ENCODE peak calls at places on chromosomes 12 and 14, in five cellular contexts. H is AG04450, I is cardiac muscle cell, J is GM23338, P is AG09319. A is an unnamed sample.

GRCh38 chr12:4272976-4273650 is 449 bp upstream of the CCND2 start:
- DNase-seq in H (no peak), J (peak; percentile 34), P (no peak), I (no peak), A (peak; percentile 0)

GRCh38 chr14:95258754-95259593 is 60.7 kb downstream of the CLMN start:
- DNase-seq in I (no peak), H (no peak), P (no peak), J (no peak), A (no peak)

GRCh38 chr14:105912641-105913180 is 386.3 kb downstream of the TMEM121 start:
- DNase-seq in P (no peak), H (no peak), J (no peak), I (no peak), A (no peak)

GRCh38 chr14:81511110-81511900 is 22.3 kb downstream of the SEL1L start:
- DNase-seq in H (no peak), J (no peak), I (no peak), P (no peak), A (no peak)

GRCh38 chr14:91904483-91904882 is 37.1 kb upstream of the TC2N start:
- DNase-seq in P (no peak), J (no peak), I (no peak), H (no peak), A (no peak)

GRCh38 chr12:96201272-96202227 is 7.4 kb downstream of the ELK3 start:
- DNase-seq in I (no peak), H (no peak), P (no peak), J (no peak), A (no peak)

GRCh38 chr14:91317381-91318313 is 73.1 kb upstream of the GPR68 start:
- DNase-seq in H (no peak), I (no peak), P (no peak), J (no peak), A (no peak)

GRCh38 chr12:89593873-89594272 is 68.0 kb upstream of the POC1B start:
- DNase-seq in H (no peak), I (no peak), J (no peak), P (no peak), A (no peak)

GRCh38 chr12:76026643-76027063 is 4.9 kb downstream of the PHLDA1 start:
- DNase-seq in I (no peak), J (no peak), H (no peak), P (no peak), A (no peak)

GRCh38 chr12:122523846-122524718 is 2.7 kb downstream of the RSRC2 start:
- DNase-seq in I (no peak), P (no peak), J (no peak), H (no peak), A (no peak)

GRCh38 chr12:25384038-25384953 is 133.6 kb upstream of the KRAS start:
- DNase-seq in H (no peak), J (peak; percentile 10), P (no peak), I (no peak), A (no peak)

DNA sequence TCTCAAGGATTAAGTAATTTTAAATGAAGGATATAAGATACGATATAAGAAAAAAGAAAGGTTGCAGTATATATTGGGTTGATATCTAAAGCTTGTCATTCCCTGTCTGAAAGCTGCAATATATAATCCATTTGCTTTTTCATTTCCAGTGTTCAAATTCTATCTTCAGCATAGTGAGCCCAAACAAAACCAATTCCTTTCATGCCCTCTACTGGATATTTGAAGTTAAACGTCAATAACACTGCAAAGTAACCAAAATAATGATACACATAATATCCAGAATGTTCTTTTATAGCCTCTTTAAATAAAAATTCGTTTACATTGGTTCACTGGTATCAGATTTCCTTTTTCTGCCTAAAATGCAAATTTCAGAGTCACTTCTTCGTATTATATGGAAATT is 64.5 kb upstream of the DAAM1 start:
- DNase-seq in H (no peak), I (peak; percentile 28), P (no peak), J (peak; percentile 12), A (no peak)
- TF ChIP-seq CTCF in H (peak; percentile 52), I (peak; percentile 31), P (peak; percentile 33), J (peak; percentile 50), A (peak; percentile 60)

GRCh38 chr12:125549171-125549570 is 483.9 kb downstream of the AACS start:
- DNase-seq in J (no peak), I (no peak), H (no peak), P (no peak), A (no peak)

GRCh38 chr12:125552223-125552747 is 487.1 kb downstream of the AACS start:
- DNase-seq in P (no peak), I (no peak), J (no peak), H (no peak), A (no peak)

GRCh38 chr12:125544979-125545378 is 479.7 kb downstream of the AACS start:
- DNase-seq in I (no peak), J (no peak), P (no peak), H (no peak), A (no peak)

DNA sequence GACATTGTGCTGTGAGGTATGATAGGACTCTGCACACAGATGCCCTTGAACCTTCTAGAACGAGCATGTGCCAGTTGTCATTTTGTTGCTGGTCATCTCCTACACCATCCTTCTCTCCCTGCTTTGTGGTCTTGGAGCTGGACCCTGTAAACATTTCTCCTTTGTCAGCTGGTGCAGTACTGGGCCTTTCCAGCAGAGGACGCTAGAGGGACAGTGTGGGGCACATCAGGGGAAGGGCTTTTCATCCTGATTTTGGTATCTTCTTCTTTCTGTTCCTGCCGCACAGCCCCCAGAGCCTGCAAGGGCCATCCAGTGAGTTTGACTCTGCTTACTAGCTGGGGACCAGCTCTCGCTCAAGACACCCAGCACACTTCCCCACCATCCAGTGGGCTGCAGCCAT is 484.6 kb downstream of the AACS start:
- DNase-seq in J (peak; percentile 51), H (no peak), P (no peak), I (no peak), A (no peak)
- TF ChIP-seq CTCF in J (peak; percentile 80), H (peak; percentile 27), P (peak; percentile 5), I (no peak), A (peak; percentile 21)

GRCh38 chr12:65998031-65998430 is 132.5 kb downstream of the LLPH start:
- DNase-seq in I (no peak), H (no peak), P (no peak), J (no peak), A (no peak)
- TF ChIP-seq CTCF in I (no peak), H (no peak), P (no peak), J (no peak), A (no peak)

GRCh38 chr12:110107369-110108281 is 16.5 kb upstream of the IFT81 start:
- DNase-seq in I (no peak), H (peak; percentile 67), P (peak; percentile 77), J (no peak), A (no peak)

GRCh38 chr12:110111476-110112334 is 12.5 kb upstream of the IFT81 start:
- DNase-seq in J (no peak), I (no peak), H (no peak), P (no peak), A (no peak)

GRCh38 chr12:110109837-110110535 is 14.2 kb upstream of the IFT81 start:
- DNase-seq in J (no peak), P (no peak), I (no peak), H (no peak), A (no peak)

GRCh38 chr12:110108309-110109036 is 15.7 kb upstream of the IFT81 start:
- DNase-seq in I (no peak), P (no peak), J (no peak), H (no peak), A (no peak)

DNA sequence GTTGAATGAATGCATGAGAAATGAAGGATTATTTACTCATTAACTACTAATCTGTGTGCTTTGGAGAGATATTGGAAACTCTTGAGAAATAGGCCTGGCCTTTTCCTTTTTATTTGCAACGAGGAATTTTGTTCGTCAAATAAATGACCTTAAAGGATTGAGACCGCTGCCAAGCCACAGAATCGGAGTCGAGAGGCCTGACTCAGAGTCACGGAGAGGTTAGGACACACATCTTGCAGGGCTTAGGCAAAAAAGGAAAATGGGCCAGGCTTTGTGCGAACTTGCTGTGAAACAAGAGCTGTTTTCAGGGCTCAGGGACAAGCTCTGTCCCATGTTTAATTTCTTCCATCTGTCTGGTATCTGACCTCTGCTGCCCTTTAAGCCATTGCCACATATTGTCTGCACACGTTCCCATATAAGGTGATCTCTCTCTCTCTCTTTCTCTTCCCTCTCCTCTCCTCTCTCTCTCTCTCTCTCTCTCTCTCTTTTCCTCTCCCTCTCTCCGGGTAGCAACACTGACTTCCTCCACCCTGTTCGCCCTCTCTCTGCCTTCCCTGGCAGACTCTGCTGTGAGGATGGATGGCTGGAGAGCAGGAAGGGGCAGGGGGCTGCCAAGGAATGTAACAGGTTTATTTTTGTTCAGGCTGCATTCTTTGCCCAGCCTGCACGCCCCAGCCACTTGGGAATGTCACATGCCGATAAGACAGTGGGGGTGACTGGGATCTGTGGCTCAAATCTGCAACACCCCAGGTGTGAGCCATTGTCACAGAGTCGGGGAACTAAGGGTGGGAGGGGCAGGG is 14.9 kb upstream of the IFT81 start:
- DNase-seq in P (peak; percentile 100), H (peak; percentile 97), J (peak; percentile 49), I (peak; percentile 92), A (no peak)
- TF ChIP-seq CTCF in P (no peak), H (no peak), J (no peak), I (no peak), A (no peak)

GRCh38 chr14:31457665-31458659 is 656 bp upstream of the DTD2 start:
- DNase-seq in P (no peak), I (no peak), J (no peak), H (no peak), A (no peak)

GRCh38 chr14:31461545-31461944 is 4.2 kb upstream of the DTD2 start:
- DNase-seq in J (no peak), I (no peak), H (no peak), P (no peak), A (no peak)

DNA sequence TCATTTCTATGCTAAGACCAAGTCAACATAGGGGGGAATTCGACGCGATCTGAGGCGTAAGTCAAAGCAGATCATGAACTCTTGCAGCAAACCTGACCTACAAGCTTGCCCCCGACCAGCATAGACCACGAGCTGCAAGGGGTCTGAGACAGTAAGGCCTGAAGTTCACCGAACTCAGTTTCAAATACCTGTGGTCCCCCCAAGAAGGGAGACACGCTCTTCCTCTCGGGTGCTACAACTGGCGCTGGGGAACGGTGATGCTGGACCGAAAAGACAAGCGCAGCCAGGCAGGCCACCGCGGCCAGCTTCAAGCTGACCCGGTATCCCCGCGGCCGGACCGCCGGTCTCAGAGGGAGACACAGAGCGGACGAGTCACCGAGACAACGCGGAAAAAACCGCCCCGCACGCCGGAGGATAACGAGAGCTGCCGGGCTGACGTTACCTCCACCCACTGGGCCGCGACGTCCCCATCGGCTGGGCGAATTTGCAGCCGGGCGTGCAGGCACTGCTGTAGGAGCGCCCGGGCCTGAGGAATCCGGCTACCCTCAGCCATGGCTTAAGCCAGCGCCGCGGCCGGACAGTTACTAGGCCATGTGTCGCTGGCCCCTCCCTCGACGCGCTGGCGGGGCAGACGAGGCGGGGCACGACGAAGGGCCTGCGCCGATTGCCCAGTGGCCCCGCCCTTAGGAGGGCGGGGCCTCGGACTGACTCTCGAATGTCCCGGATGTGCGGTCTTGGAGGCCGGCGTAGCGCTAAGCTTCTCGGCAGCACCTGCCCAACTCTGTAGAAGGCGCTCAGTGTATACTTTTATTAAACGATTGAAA is at the start of gene DTD2:
- DNase-seq in P (peak; percentile 82), J (peak; percentile 97), I (peak; percentile 97), H (peak; percentile 79), A (peak; percentile 97)
- TF ChIP-seq CTCF in P (no peak), J (no peak), I (no peak), H (no peak), A (no peak)

DNA sequence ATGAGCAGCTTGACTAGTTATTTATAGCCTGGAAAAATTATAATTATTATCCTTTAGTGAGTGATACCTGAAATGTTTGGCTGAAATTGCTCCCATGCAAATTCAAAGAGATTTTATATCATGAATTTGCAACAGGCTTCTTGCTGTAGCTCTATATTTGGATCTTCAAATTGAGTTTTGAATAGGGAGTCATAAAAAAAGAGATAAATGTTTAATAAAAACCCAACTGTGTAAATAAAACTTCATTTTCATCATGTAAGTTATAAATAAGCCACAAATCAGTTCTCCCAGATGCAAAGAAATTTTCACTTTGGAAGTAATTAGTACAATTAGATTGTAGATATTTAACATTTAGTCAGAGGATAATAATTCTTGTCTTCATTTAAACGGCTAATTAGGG is at the start of gene TAS2R8:
- DNase-seq in P (no peak), H (no peak), J (no peak), I (no peak), A (no peak)
- TF ChIP-seq CTCF in P (no peak), H (no peak), J (no peak), I (no peak), A (no peak)